ENCODE peak calls at places on chromosomes 6 and 20, in four cellular contexts. One of them, this sample, is unnamed.

GRCh38 chr20:3313681-3314080 is 74.7 kb upstream of the SLC4A11 start:
- DNase-seq in Peyer's patch: no peak
- DNase-seq in transverse colon: no peak
- DNase-seq in adrenal gland: peak; percentile 33
- DNase-seq in this sample: no peak

GRCh38 chr6:150241751-150242150 is 98.9 kb downstream of the PPP1R14C start:
- DNase-seq in Peyer's patch: no peak
- DNase-seq in transverse colon: no peak
- DNase-seq in adrenal gland: no peak
- DNase-seq in this sample: no peak

GRCh38 chr6:164097557-164098398 is 683.3 kb downstream of the QKI start:
- DNase-seq in Peyer's patch: no peak
- DNase-seq in transverse colon: no peak
- DNase-seq in adrenal gland: no peak
- DNase-seq in this sample: peak; percentile 54

GRCh38 chr6:31203345-31203979 is 33.0 kb upstream of the POU5F1 start:
- DNase-seq in Peyer's patch: no peak
- DNase-seq in transverse colon: peak; percentile 55
- DNase-seq in adrenal gland: no peak
- DNase-seq in this sample: no peak

GRCh38 chr6:89763550-89763949 is 56.0 kb downstream of the MDN1 start:
- DNase-seq in Peyer's patch: no peak
- DNase-seq in transverse colon: no peak
- DNase-seq in adrenal gland: no peak
- DNase-seq in this sample: no peak

GRCh38 chr20:59605691-59606364 is 1.5 kb downstream of the PHACTR3 start:
- DNase-seq in Peyer's patch: no peak
- DNase-seq in transverse colon: no peak
- DNase-seq in adrenal gland: no peak
- DNase-seq in this sample: no peak

GRCh38 chr6:14796974-14797762 is 448.7 kb upstream of the JARID2 start:
- DNase-seq in Peyer's patch: no peak
- DNase-seq in transverse colon: no peak
- DNase-seq in adrenal gland: no peak
- DNase-seq in this sample: no peak

GRCh38 chr6:38264605-38265004 is 375.1 kb downstream of the BTBD9 start:
- DNase-seq in Peyer's patch: peak; percentile 54
- DNase-seq in transverse colon: no peak
- DNase-seq in adrenal gland: no peak
- DNase-seq in this sample: no peak

GRCh38 chr6:52982680-52983079 is 12.4 kb downstream of the GSTA4 start:
- DNase-seq in Peyer's patch: no peak
- DNase-seq in transverse colon: no peak
- DNase-seq in adrenal gland: no peak
- DNase-seq in this sample: no peak

GRCh38 chr20:1827974-1828785 is 67.0 kb upstream of the SIRPA start:
- DNase-seq in Peyer's patch: peak; percentile 68
- DNase-seq in transverse colon: peak; percentile 65
- DNase-seq in adrenal gland: peak; percentile 91
- DNase-seq in this sample: peak; percentile 79

GRCh38 chr20:17875106-17875980 is 93.3 kb downstream of the SNX5 start:
- DNase-seq in Peyer's patch: peak; percentile 96
- DNase-seq in transverse colon: peak; percentile 96
- DNase-seq in adrenal gland: peak; percentile 94
- DNase-seq in this sample: peak; percentile 58

GRCh38 chr20:32050851-32051556 is 1.0 kb upstream of the HCK start:
- DNase-seq in Peyer's patch: no peak
- DNase-seq in transverse colon: peak; percentile 44
- DNase-seq in adrenal gland: peak; percentile 38
- DNase-seq in this sample: peak; percentile 54

GRCh38 chr6:16524380-16524707 is 236.9 kb downstream of the ATXN1 start:
- DNase-seq in Peyer's patch: no peak
- DNase-seq in transverse colon: no peak
- DNase-seq in adrenal gland: no peak
- DNase-seq in this sample: no peak

GRCh38 chr6:145241039-145241438 is 494.3 kb downstream of the EPM2A start:
- DNase-seq in Peyer's patch: no peak
- DNase-seq in transverse colon: no peak
- DNase-seq in adrenal gland: no peak
- DNase-seq in this sample: no peak

GRCh38 chr6:112912351-112913101 is 565.4 kb downstream of the RFPL4B start:
- DNase-seq in Peyer's patch: no peak
- DNase-seq in transverse colon: no peak
- DNase-seq in adrenal gland: no peak
- DNase-seq in this sample: no peak

GRCh38 chr6:30990422-30991086 is 7.0 kb downstream of the MUC21 start:
- DNase-seq in Peyer's patch: no peak
- DNase-seq in transverse colon: no peak
- DNase-seq in adrenal gland: no peak
- DNase-seq in this sample: no peak

GRCh38 chr20:19693508-19693907 is 64.5 kb upstream of the RIN2 start:
- DNase-seq in Peyer's patch: no peak
- DNase-seq in transverse colon: no peak
- DNase-seq in adrenal gland: no peak
- DNase-seq in this sample: no peak

GRCh38 chr6:53770690-53771320 is 24.0 kb upstream of the LRRC1 start:
- DNase-seq in Peyer's patch: no peak
- DNase-seq in transverse colon: no peak
- DNase-seq in adrenal gland: no peak
- DNase-seq in this sample: no peak

GRCh38 chr6:14738933-14739332 is 506.9 kb upstream of the JARID2 start:
- DNase-seq in Peyer's patch: no peak
- DNase-seq in transverse colon: no peak
- DNase-seq in adrenal gland: no peak
- DNase-seq in this sample: no peak

GRCh38 chr20:32325706-32326506 is 32.2 kb upstream of the ASXL1 start:
- DNase-seq in Peyer's patch: peak; percentile 52
- DNase-seq in transverse colon: peak; percentile 49
- DNase-seq in adrenal gland: no peak
- DNase-seq in this sample: no peak

GRCh38 chr6:52304917-52305316 is 20.4 kb upstream of the MCM3 start:
- DNase-seq in Peyer's patch: no peak
- DNase-seq in transverse colon: no peak
- DNase-seq in adrenal gland: no peak
- DNase-seq in this sample: no peak

GRCh38 chr6:31660998-31661866 is 654 bp upstream of the C6orf47 start:
- DNase-seq in Peyer's patch: no peak
- DNase-seq in transverse colon: no peak
- DNase-seq in adrenal gland: peak; percentile 48
- DNase-seq in this sample: no peak

GRCh38 chr20:2799688-2800589 is 488 bp downstream of the CPXM1 start:
- DNase-seq in Peyer's patch: no peak
- DNase-seq in transverse colon: no peak
- DNase-seq in adrenal gland: no peak
- DNase-seq in this sample: no peak

GRCh38 chr6:44672086-44672485 is 284.6 kb downstream of the CDC5L start:
- DNase-seq in Peyer's patch: no peak
- DNase-seq in transverse colon: no peak
- DNase-seq in adrenal gland: no peak
- DNase-seq in this sample: no peak

GRCh38 chr6:41546475-41546865 is 289 bp downstream of the FOXP4 start:
- DNase-seq in Peyer's patch: no peak
- DNase-seq in transverse colon: peak; percentile 74
- DNase-seq in adrenal gland: no peak
- DNase-seq in this sample: no peak

GRCh38 chr6:7418238-7418905 is 28.8 kb downstream of the RIOK1 start:
- DNase-seq in Peyer's patch: no peak
- DNase-seq in transverse colon: no peak
- DNase-seq in adrenal gland: no peak
- DNase-seq in this sample: no peak
- TF ChIP-seq POLR2A in Peyer's patch: no peak
- TF ChIP-seq POLR2A in transverse colon: no peak
- TF ChIP-seq POLR2A in adrenal gland: no peak
- TF ChIP-seq POLR2A in this sample: no peak

DNA sequence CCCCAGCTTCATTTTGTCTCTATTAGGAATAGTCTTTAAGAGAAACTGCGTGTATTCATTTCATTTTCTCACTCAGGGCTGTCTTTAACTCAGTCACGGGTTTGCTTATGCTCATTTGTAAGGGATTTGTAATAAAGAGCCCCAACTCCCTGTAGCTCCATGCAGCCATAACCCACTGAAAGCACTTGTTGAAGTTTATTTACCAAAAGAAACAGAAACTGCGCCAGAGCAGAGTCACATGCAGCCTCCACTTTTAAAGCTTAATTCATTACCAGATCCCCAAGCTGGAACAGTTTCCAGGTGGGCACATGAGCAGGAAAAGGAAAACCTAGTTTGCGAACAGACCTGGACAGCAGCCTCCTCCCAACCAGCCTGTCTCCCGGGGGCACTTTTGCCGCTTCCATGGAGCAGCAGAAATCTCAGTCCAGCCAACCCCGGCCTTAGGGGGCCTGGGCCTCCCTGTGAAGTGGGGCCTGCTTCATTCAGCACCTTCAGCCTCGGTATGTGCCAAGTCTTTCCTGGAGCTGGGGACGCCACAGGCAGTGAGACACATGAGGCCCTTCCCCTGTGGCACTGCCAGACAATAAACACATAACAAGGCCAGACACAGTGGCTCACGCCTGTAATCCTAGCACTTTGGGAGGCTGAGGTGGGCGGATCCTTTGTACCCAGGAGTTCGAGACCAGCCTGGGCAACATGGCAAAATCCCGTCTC is 4.5 kb downstream of the BCAS4 start:
- DNase-seq in Peyer's patch: peak; percentile 32
- DNase-seq in transverse colon: no peak
- DNase-seq in adrenal gland: no peak
- DNase-seq in this sample: no peak
- H3K27ac ChIP-seq in Peyer's patch: no peak overlapping the region
- H3K27ac ChIP-seq in transverse colon: peak overlapping the region; percentile 37
- H3K27ac ChIP-seq in adrenal gland: no peak overlapping the region
- H3K27ac ChIP-seq in this sample: no peak overlapping the region

DNA sequence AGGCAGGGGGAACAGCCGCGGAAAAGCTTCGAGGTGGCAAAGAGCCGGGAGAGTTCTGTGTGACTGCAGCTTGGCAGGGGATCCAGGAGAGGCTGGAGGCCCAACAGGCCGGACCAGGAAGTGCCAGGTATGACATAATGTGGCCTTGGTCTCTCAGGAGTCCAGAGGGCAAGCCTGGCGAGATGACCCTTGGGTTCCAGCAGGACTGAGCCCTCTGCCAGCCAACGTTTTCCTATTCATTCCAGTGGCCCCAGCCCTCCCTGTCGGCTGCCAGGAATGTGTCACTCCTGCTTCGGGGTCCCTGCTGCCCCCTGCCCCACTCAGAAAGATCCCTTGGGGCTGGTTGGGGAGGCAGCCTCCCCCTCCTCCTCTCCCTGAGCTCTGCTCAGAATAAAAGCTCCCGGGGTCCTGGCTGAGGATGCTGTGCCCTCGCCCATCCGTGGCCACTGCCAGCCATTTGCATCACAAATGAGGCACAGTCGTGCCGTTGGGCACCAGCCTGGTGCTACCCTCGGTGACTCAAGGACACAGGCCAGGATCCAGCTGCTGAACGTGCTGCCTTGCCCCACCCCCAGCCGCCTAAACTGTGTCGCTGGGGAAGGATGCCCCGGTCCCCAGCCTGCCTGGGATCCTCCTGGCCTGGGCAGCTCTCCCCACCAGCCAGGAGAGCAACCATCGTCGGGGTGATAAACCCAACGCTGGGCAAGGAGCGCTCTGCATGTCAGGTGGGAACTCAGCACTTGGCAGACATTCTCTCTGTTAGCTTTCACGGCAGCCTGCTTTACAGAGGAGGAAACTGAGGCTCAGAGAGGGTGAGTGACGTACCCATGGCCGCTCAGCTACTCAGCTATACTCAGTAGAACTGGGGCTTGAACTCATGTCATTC is 37.7 kb downstream of the RBM38 start:
- DNase-seq in Peyer's patch: no peak
- DNase-seq in transverse colon: no peak
- DNase-seq in adrenal gland: peak; percentile 54
- DNase-seq in this sample: no peak
- TF ChIP-seq POLR2A in Peyer's patch: no peak
- TF ChIP-seq POLR2A in transverse colon: no peak
- TF ChIP-seq POLR2A in adrenal gland: no peak
- TF ChIP-seq POLR2A in this sample: no peak

GRCh38 chr6:19301980-19302379 is 535.2 kb upstream of the ID4 start:
- DNase-seq in Peyer's patch: no peak
- DNase-seq in transverse colon: no peak
- DNase-seq in adrenal gland: no peak
- DNase-seq in this sample: no peak
- H3K27ac ChIP-seq in Peyer's patch: no peak overlapping the region
- H3K27ac ChIP-seq in transverse colon: no peak overlapping the region
- H3K27ac ChIP-seq in adrenal gland: no peak overlapping the region
- H3K27ac ChIP-seq in this sample: no peak overlapping the region

DNA sequence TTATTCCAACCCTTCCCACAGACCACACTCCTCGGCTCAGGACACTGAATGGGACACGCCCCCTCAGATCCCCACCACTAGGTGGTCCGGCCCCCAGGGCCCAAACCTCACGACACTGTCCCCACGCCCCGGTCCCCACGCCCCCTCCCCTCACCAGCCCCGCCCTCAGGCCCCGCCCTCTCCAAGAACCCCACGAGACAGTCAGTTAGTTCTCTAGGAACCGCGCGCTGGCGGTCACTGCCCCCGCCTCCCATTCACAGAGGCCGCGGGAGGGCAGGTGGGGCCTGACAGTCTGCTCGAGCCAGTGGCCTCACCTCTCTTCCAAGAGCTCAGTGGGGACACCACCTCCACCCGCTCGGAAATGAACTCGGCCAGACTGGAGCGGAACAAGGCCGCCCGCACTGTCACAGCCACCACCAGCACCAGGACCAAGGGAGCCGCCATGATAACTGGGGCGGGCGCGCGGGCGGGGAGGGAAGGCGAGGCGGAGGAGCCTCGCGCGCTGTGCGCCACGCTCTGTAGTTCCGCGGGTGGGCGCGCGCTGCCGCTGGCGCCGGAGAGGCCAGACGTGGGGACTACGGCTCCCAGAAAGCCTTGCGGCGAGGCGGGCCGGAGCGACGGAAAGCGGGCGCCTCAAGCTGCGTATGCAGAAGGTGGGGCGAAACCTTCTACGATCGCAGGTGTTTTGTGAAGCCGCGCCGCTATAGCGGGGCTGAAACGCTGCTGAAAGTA is at the start of gene PIGU:
- DNase-seq in Peyer's patch: peak; percentile 97
- DNase-seq in transverse colon: peak; percentile 97
- DNase-seq in adrenal gland: peak; percentile 95
- DNase-seq in this sample: peak; percentile 97
- TF ChIP-seq POLR2A in Peyer's patch: peak; percentile 57
- TF ChIP-seq POLR2A in transverse colon: peak; percentile 70
- TF ChIP-seq POLR2A in adrenal gland: peak; percentile 74
- TF ChIP-seq POLR2A in this sample: peak; percentile 51

This sample was measured in heart left ventricle.